ENCODE peak calls at places on chromosomes 2 and 18, in ten cellular contexts. F, P, R, J, Z, C, T, L, M and O are unnamed samples.

GRCh38 chr2:27781496-27781895 is 10.0 kb downstream of the MRPL33 start:
- DNase-seq in L (no peak), C (no peak), F (no peak), Z (no peak), M (no peak), T (no peak), R (no peak), P (no peak), J (no peak), O (no peak)

GRCh38 chr2:227439214-227439613 is 32.7 kb upstream of the AGFG1 start:
- DNase-seq in L (no peak), R (no peak), M (no peak), Z (no peak), P (no peak), C (no peak), F (no peak), J (no peak), T (no peak), O (no peak)

GRCh38 chr2:63698825-63699548 is 110.2 kb downstream of the MDH1 start:
- DNase-seq in C (peak), P (peak), R (peak), F (peak), T (peak), Z (peak), M (no peak), J (no peak), L (peak), O (peak)

GRCh38 chr2:169761251-169761969 is 27.8 kb downstream of the KLHL23 start:
- DNase-seq in F (no peak), T (no peak), P (no peak), L (no peak), C (no peak), M (no peak), R (no peak), J (no peak), Z (no peak), O (no peak)

GRCh38 chr2:74572178-74572925 is 17.8 kb downstream of the DOK1 start:
- DNase-seq in Z (no peak), M (no peak), R (no peak), J (no peak), F (no peak), C (no peak), T (no peak), P (no peak), L (no peak), O (no peak)

GRCh38 chr2:70608373-70608772 is 54.7 kb upstream of the TGFA start:
- DNase-seq in C (no peak), M (no peak), F (no peak), J (no peak), R (no peak), T (no peak), P (no peak), L (no peak), Z (peak), O (peak)

GRCh38 chr2:187527262-187527661 is 27.0 kb downstream of the TFPI start:
- DNase-seq in C (no peak), Z (peak), F (no peak), L (no peak), T (no peak), R (peak), P (no peak), M (peak), J (no peak), O (no peak)

GRCh38 chr18:66838340-66838987 is 234.6 kb upstream of the CDH19 start:
- DNase-seq in J (peak), M (no peak), Z (no peak), R (no peak), C (no peak), T (no peak), F (no peak), P (no peak), L (no peak), O (no peak)

GRCh38 chr2:160427629-160428424 is 65.8 kb downstream of the RBMS1 start:
- DNase-seq in R (peak), Z (peak), J (no peak), T (no peak), C (no peak), F (no peak), P (no peak), L (no peak), M (no peak), O (no peak)

GRCh38 chr2:65103013-65103720 is 26.7 kb downstream of the RAB1A start:
- DNase-seq in F (no peak), P (no peak), C (no peak), R (no peak), L (no peak), M (no peak), T (no peak), Z (no peak), J (no peak), O (no peak)

GRCh38 chr2:64296150-64296500 is 151.9 kb upstream of the PELI1 start:
- DNase-seq in M (no peak), Z (no peak), C (no peak), T (no peak), P (no peak), J (no peak), L (no peak), R (no peak), F (no peak), O (no peak)

GRCh38 chr18:22018366-22018765 is 151.0 kb upstream of the GATA6 start:
- DNase-seq in M (no peak), F (no peak), Z (no peak), J (no peak), L (no peak), R (no peak), T (no peak), P (no peak), C (no peak), O (no peak)

GRCh38 chr2:71785550-71785951 is 332.2 kb downstream of the DYSF start:
- DNase-seq in J (no peak), M (no peak), Z (no peak), F (peak), R (no peak), L (no peak), T (peak), P (no peak), C (peak), O (no peak)

GRCh38 chr2:147345246-147345645 is 499.6 kb upstream of the ACVR2A start:
- DNase-seq in T (no peak), M (no peak), Z (peak), R (peak), P (no peak), F (no peak), C (no peak), J (no peak), L (peak), O (no peak)

GRCh38 chr2:62660087-62660486 is 45.4 kb upstream of the EHBP1 start:
- DNase-seq in M (no peak), R (no peak), J (no peak), F (no peak), Z (no peak), L (no peak), P (no peak), C (no peak), T (peak), O (no peak)

GRCh38 chr2:220437938-220438337 is 810.5 kb downstream of the SLC4A3 start:
- DNase-seq in C (no peak), M (no peak), F (no peak), Z (no peak), T (no peak), J (no peak), R (no peak), P (no peak), L (no peak), O (no peak)

GRCh38 chr2:205808493-205809121 is 126.3 kb downstream of the NRP2 start:
- DNase-seq in M (no peak), Z (no peak), P (no peak), J (no peak), C (no peak), R (peak), F (no peak), L (no peak), T (no peak), O (no peak)

GRCh38 chr2:163719278-163719677 is 16.5 kb downstream of the FIGN start:
- DNase-seq in F (no peak), R (no peak), C (no peak), T (no peak), L (no peak), M (no peak), P (no peak), J (no peak), Z (no peak), O (no peak)

GRCh38 chr2:167294775-167295140 is 406.5 kb downstream of the XIRP2 start:
- DNase-seq in C (no peak), F (no peak), L (no peak), T (no peak), R (no peak), M (no peak), Z (no peak), P (no peak), J (no peak), O (no peak)

GRCh38 chr2:176461686-176462376 is 192.6 kb downstream of the MTX2 start:
- DNase-seq in M (no peak), Z (peak), C (no peak), T (no peak), F (no peak), J (no peak), P (no peak), R (peak), L (no peak), O (no peak)

GRCh38 chr2:70248145-70248809 is at the start of gene TIA1:
- DNase-seq in L (peak), F (peak), T (peak), P (peak), M (peak), J (peak), C (peak), R (peak), Z (peak), O (peak)

GRCh38 chr2:104033399-104033798 is 820.5 kb upstream of the POU3F3 start:
- DNase-seq in J (no peak), C (peak), T (no peak), Z (peak), L (peak), M (no peak), R (no peak), P (no peak), F (no peak), O (no peak)

GRCh38 chr2:240205763-240206162 is 65.3 kb upstream of the OTOS start:
- DNase-seq in F (no peak), L (no peak), R (no peak), C (no peak), P (no peak), M (no peak), T (no peak), J (no peak), Z (no peak), O (no peak)

GRCh38 chr2:39119732-39120520 is 925 bp downstream of the SOS1 start:
- DNase-seq in C (peak), Z (peak), P (peak), R (peak), M (no peak), L (peak), T (peak), F (peak), J (peak), O (peak)

GRCh38 chr2:20590704-20591515 is 60.0 kb downstream of the HS1BP3 start:
- DNase-seq in M (no peak), P (peak), F (peak), T (no peak), R (no peak), L (no peak), C (no peak), Z (no peak), J (no peak), O (no peak)

GRCh38 chr2:60554649-60555065 is 1.2 kb upstream of the BCL11A start:
- DNase-seq in M (no peak), Z (no peak), J (peak), C (peak), F (no peak), P (no peak), L (peak), T (no peak), R (no peak), O (no peak)

GRCh38 chr18:48641981-48642380 is 103.2 kb downstream of the CTIF start:
- DNase-seq in T (no peak), R (no peak), F (no peak), J (no peak), P (no peak), M (no peak), Z (no peak), C (no peak), L (no peak), O (no peak)

GRCh38 chr2:43400508-43400907 is 174.1 kb upstream of the ZFP36L2 start:
- DNase-seq in R (peak), F (no peak), J (no peak), T (no peak), P (no peak), M (no peak), C (no peak), L (no peak), Z (no peak), O (no peak)

GRCh38 chr2:230614913-230615332 is 97.7 kb upstream of the CAB39 start:
- DNase-seq in L (no peak), R (no peak), F (no peak), Z (peak), M (no peak), T (peak), J (peak), P (peak), C (no peak), O (no peak)

GRCh38 chr2:112187805-112188596 is 49.8 kb downstream of the FBLN7 start:
- DNase-seq in T (no peak), R (no peak), P (no peak), Z (peak), L (peak), J (peak), F (no peak), M (no peak), C (no peak), O (no peak)

GRCh38 chr2:180992994-180993393 is 12.6 kb downstream of the UBE2E3 start:
- DNase-seq in Z (no peak), R (no peak), T (no peak), F (no peak), C (no peak), L (no peak), M (no peak), P (no peak), J (no peak), O (no peak)

GRCh38 chr2:72139471-72139870 is 8.2 kb downstream of the CYP26B1 start:
- DNase-seq in M (no peak), L (no peak), J (peak), F (no peak), P (peak), C (no peak), T (no peak), Z (no peak), R (no peak), O (no peak)

GRCh38 chr2:33215299-33215698 is 261.1 kb upstream of the RASGRP3 start:
- DNase-seq in C (no peak), Z (peak), P (peak), J (no peak), L (no peak), F (peak), M (peak), R (peak), T (no peak), O (no peak)

GRCh38 chr2:171225302-171225980 is 64.7 kb upstream of the TLK1 start:
- DNase-seq in M (peak), L (peak), F (no peak), R (peak), Z (peak), C (no peak), J (no peak), T (no peak), P (no peak), O (peak)
- TF ChIP-seq CTCF in M (peak), L (no peak), F (no peak), R (peak), Z (peak), C (no peak), J (no peak), T (no peak), P (no peak), O (peak)

DNA sequence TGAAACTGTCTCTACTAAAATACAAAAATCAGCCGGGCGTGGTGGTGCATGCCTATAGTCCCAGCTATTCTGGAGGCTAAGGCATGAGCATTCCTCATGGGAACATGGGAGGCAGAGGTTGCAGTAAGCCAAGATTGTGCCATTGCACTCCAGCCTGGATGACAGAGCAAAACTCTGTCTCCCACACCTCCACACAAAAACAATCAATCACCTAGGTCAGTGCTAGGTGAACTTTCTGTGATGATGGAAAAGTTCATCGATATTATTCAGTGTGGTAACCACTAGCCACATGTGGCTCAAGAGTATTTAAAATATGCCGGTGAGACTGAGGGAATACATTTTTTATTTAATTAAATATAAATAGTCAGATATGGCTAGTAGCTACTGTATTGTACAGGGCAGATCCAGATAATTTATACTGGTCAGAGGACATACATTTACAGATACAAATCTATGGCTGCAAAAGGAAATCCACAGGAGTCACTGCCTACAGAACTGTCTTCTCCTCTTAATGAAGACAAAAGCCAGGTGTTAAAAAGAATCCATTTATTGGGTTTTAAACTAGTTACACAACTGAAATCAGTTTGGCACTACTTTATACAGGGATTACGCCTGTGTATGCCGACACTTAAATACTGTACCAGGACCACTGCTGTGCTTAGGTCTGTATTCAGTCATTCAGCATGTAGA is 3.9 kb upstream of the GPR75 start:
- DNase-seq in Z (peak), M (no peak), J (no peak), T (no peak), F (no peak), L (no peak), P (no peak), C (no peak), R (no peak), O (no peak)
- TF ChIP-seq CTCF in Z (no peak), M (no peak), J (no peak), T (no peak), F (no peak), L (no peak), P (no peak), C (no peak), R (no peak), O (no peak)

DNA sequence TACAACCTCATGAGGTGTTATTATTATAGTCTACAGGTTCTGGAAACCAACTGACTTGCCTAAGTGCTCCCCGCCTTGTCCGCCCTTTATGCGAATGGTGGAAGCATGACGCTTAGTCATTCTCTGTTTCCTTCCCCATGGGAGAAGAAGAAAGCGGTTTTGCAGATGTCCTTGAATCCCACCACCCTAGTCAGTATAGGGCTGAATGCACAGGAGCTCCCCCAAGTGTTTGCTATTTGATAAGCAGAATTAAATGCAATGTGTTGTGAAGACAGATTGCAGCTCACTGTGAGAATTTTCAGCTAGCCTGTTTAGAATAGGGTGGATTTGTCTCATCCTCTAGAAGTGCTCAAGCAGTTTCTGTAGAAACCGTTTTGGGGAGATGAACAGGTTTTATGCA is 652.0 kb downstream of the DCC start:
- DNase-seq in J (no peak), C (peak), Z (no peak), M (no peak), L (no peak), T (no peak), R (no peak), P (no peak), F (no peak), O (no peak)
- TF ChIP-seq CTCF in J (no peak), C (no peak), Z (no peak), M (peak), L (peak), T (no peak), R (no peak), P (no peak), F (no peak), O (no peak)

GRCh38 chr18:50982802-50983179 is 15.0 kb downstream of the ELAC1 start:
- DNase-seq in P (no peak), Z (peak), R (peak), F (no peak), M (no peak), J (no peak), T (no peak), C (no peak), L (no peak), O (no peak)
- TF ChIP-seq CTCF in P (no peak), Z (peak), R (peak), F (no peak), M (no peak), J (no peak), T (no peak), C (peak), L (no peak), O (no peak)

DNA sequence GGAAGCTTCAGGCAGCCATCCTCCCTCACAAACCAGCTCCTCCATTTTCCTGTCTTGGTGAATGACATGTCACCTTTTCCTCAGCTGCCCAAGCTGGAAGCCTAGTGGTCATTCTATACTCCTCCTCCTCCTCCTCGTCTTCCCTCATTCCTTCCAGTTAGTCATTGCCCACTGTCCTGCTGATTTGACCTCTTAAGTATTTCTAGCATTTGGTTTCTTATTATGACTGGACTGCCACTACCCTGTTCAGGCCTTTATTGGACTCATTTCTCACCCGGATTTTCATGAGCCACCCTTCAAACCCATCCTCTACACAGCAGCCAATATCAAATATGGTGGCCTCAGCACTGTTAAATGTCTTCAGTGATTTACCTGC is 21.9 kb upstream of the MGAT5 start:
- DNase-seq in M (no peak), T (no peak), R (no peak), J (no peak), C (no peak), F (no peak), P (no peak), L (no peak), Z (peak), O (no peak)
- TF ChIP-seq CTCF in M (no peak), T (no peak), R (no peak), J (no peak), C (no peak), F (no peak), P (no peak), L (no peak), Z (no peak), O (no peak)

GRCh38 chr2:161576421-161576820 is 47.8 kb upstream of the SLC4A10 start:
- DNase-seq in P (no peak), R (no peak), L (peak), Z (no peak), C (peak), F (no peak), M (no peak), T (peak), J (no peak), O (no peak)
- TF ChIP-seq CTCF in P (no peak), R (peak), L (peak), Z (peak), C (peak), F (no peak), M (no peak), T (peak), J (no peak), O (no peak)

DNA sequence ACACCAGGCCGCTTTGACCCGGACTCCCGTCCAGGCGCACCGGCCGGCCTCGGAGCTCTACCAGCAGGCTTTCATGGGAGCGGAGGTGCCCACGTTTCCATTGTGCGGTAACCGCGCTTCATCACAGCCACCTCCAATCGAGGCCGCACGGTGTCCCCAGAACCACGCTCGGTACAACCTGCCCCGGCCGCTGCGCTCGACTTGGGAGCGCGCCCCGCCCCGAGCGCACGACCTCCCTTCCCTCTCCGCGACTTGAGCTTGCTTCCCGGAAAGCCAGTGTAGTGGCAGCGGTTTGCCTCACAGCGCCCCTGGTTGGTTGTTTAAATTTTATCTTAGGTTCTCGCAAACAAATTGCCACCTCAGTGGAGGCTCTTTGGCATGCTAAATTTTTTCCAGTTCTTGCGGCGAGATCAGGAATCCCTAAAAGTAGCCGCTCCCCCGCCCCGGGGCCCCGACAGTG is 329 bp upstream of the CYP1B1 start:
- DNase-seq in C (peak), L (peak), J (peak), M (no peak), F (peak), R (peak), P (peak), T (peak), Z (peak), O (peak)
- TF ChIP-seq CTCF in C (no peak), L (no peak), J (no peak), M (peak), F (no peak), R (no peak), P (no peak), T (peak), Z (peak), O (no peak)